ENCODE peak calls at places on chromosomes 6 and 20, in six cellular contexts. One of them, this sample, is unnamed.
A peak's percentile ranks its signal among the peaks of the same experiment; 100 is the strongest.

GRCh38 chr6:105510746-105511145 is 107.9 kb upstream of the PREP start:
- DNase-seq in SJCRH30: no peak
- DNase-seq in tibial artery: no peak
- DNase-seq in brain microvascular endothelial cell: no peak
- DNase-seq in transverse colon: no peak
- DNase-seq in AG04450: peak; percentile 32
- DNase-seq in this sample: no peak

GRCh38 chr6:13863699-13864155 is 49.4 kb upstream of the MCUR1 start:
- DNase-seq in SJCRH30: no peak
- DNase-seq in tibial artery: no peak
- DNase-seq in brain microvascular endothelial cell: no peak
- DNase-seq in transverse colon: no peak
- DNase-seq in AG04450: no peak
- DNase-seq in this sample: no peak

GRCh38 chr20:5000263-5001173 is 792 bp downstream of the SLC23A2 start:
- DNase-seq in SJCRH30: peak; percentile 35
- DNase-seq in tibial artery: peak; percentile 80
- DNase-seq in brain microvascular endothelial cell: no peak
- DNase-seq in transverse colon: peak; percentile 39
- DNase-seq in AG04450: no peak
- DNase-seq in this sample: peak; percentile 54

GRCh38 chr6:137904822-137905617 is 38.0 kb downstream of the TNFAIP3 start:
- DNase-seq in SJCRH30: no peak
- DNase-seq in tibial artery: no peak
- DNase-seq in brain microvascular endothelial cell: no peak
- DNase-seq in transverse colon: peak; percentile 36
- DNase-seq in AG04450: no peak
- DNase-seq in this sample: no peak

GRCh38 chr6:35049885-35050284 is 91.3 kb downstream of the TCP11 start:
- DNase-seq in SJCRH30: peak; percentile 84
- DNase-seq in tibial artery: peak; percentile 76
- DNase-seq in brain microvascular endothelial cell: peak; percentile 61
- DNase-seq in transverse colon: peak; percentile 51
- DNase-seq in AG04450: peak; percentile 89
- DNase-seq in this sample: no peak

GRCh38 chr20:43919686-43920403 is 5.2 kb downstream of the TOX2 start:
- DNase-seq in SJCRH30: no peak
- DNase-seq in tibial artery: no peak
- DNase-seq in brain microvascular endothelial cell: no peak
- DNase-seq in transverse colon: no peak
- DNase-seq in AG04450: no peak
- DNase-seq in this sample: no peak

GRCh38 chr6:106547961-106548453 is 81.3 kb downstream of the RTN4IP1 start:
- DNase-seq in SJCRH30: no peak
- DNase-seq in tibial artery: no peak
- DNase-seq in brain microvascular endothelial cell: peak; percentile 59
- DNase-seq in transverse colon: no peak
- DNase-seq in AG04450: peak; percentile 72
- DNase-seq in this sample: no peak

GRCh38 chr6:165676435-165677068 is 13.5 kb upstream of the PDE10A start:
- DNase-seq in SJCRH30: peak; percentile 65
- DNase-seq in tibial artery: no peak
- DNase-seq in brain microvascular endothelial cell: peak; percentile 83
- DNase-seq in transverse colon: no peak
- DNase-seq in AG04450: no peak
- DNase-seq in this sample: no peak

GRCh38 chr6:3970097-3970496 is 108.8 kb downstream of the FAM217A start:
- DNase-seq in SJCRH30: no peak
- DNase-seq in tibial artery: no peak
- DNase-seq in brain microvascular endothelial cell: no peak
- DNase-seq in transverse colon: no peak
- DNase-seq in AG04450: no peak
- DNase-seq in this sample: no peak

GRCh38 chr6:139278190-139278589 is 13.6 kb downstream of the TXLNB start:
- DNase-seq in SJCRH30: no peak
- DNase-seq in tibial artery: no peak
- DNase-seq in brain microvascular endothelial cell: no peak
- DNase-seq in transverse colon: no peak
- DNase-seq in AG04450: no peak
- DNase-seq in this sample: no peak

GRCh38 chr6:36120539-36120938 is 9.8 kb upstream of the MAPK13 start:
- DNase-seq in SJCRH30: no peak
- DNase-seq in tibial artery: no peak
- DNase-seq in brain microvascular endothelial cell: no peak
- DNase-seq in transverse colon: peak; percentile 75
- DNase-seq in AG04450: no peak
- DNase-seq in this sample: no peak

GRCh38 chr6:10210052-10210451 is 204.8 kb downstream of the TFAP2A start:
- DNase-seq in SJCRH30: no peak
- DNase-seq in tibial artery: no peak
- DNase-seq in brain microvascular endothelial cell: peak; percentile 24
- DNase-seq in transverse colon: no peak
- DNase-seq in AG04450: no peak
- DNase-seq in this sample: no peak

GRCh38 chr20:14470231-14470894 is 133.0 kb upstream of the FLRT3 start:
- DNase-seq in SJCRH30: no peak
- DNase-seq in tibial artery: no peak
- DNase-seq in brain microvascular endothelial cell: no peak
- DNase-seq in transverse colon: peak; percentile 54
- DNase-seq in AG04450: no peak
- DNase-seq in this sample: no peak

GRCh38 chr20:34179636-34180360 is 61.4 kb upstream of the ASIP start:
- DNase-seq in SJCRH30: no peak
- DNase-seq in tibial artery: no peak
- DNase-seq in brain microvascular endothelial cell: no peak
- DNase-seq in transverse colon: no peak
- DNase-seq in AG04450: no peak
- DNase-seq in this sample: no peak

GRCh38 chr6:11217360-11218076 is 14.9 kb downstream of the NEDD9 start:
- DNase-seq in SJCRH30: no peak
- DNase-seq in tibial artery: no peak
- DNase-seq in brain microvascular endothelial cell: no peak
- DNase-seq in transverse colon: peak; percentile 51
- DNase-seq in AG04450: no peak
- DNase-seq in this sample: no peak
- H3K4me3 ChIP-seq in SJCRH30: no peak overlapping the region
- H3K4me3 ChIP-seq in tibial artery: no peak overlapping the region
- H3K4me3 ChIP-seq in brain microvascular endothelial cell: no peak overlapping the region
- H3K4me3 ChIP-seq in transverse colon: no peak overlapping the region
- H3K4me3 ChIP-seq in AG04450: no peak overlapping the region
- H3K4me3 ChIP-seq in this sample: no peak overlapping the region

DNA sequence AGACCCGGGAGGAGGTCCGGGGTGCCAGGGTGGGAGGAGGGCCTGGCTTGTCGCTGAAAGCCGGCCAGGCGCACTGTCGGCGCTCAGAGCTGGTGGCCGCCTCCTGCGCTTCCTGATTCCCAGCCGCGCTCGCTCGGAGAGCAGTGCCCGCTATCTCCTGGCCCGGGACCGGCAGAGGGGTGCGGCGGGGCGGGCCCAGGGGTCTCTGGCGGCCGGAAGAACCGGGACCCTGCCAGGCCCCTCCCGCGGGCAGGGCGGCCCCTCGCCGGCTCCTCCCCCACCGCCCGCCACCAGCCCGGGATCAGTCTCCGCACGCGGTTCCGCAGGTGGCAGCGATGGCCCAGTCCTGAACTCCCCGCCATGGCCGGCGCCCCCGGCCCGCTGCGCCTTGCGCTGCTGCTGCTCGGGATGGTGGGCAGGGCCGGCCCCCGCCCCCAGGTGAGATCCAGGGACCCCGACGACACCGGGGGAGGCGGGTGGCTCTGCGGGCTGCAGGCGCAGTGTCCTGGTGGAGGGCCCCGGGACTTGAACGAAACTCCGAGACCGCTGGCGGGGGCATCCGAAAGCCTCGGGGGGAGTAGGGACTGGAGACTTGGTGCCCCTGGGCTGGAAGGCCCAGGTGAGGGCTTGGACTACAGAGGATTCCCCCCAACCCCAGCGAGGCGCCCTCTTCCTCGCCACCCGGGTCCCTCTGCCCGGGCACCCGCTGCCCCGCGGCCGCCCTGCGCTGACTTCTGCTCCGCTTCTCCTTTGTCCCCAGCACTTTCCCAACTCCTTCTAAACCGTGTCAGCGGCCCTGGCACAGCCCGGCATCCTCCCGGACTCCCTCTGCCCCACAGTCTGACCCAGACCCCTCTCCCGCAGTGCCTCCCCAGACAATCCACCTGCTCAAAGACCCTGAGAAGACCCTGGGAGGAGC is at the start of gene GLP1R:
- DNase-seq in SJCRH30: no peak
- DNase-seq in tibial artery: peak; percentile 60
- DNase-seq in brain microvascular endothelial cell: no peak
- DNase-seq in transverse colon: no peak
- DNase-seq in AG04450: no peak
- DNase-seq in this sample: no peak
- H3K4me3 ChIP-seq in SJCRH30: no peak within 1 kb of the TSS
- H3K4me3 ChIP-seq in tibial artery: peak within 1 kb of the TSS; percentile 27
- H3K4me3 ChIP-seq in brain microvascular endothelial cell: no peak within 1 kb of the TSS
- H3K4me3 ChIP-seq in transverse colon: peak within 1 kb of the TSS; percentile 44
- H3K4me3 ChIP-seq in AG04450: no peak within 1 kb of the TSS
- H3K4me3 ChIP-seq in this sample: no peak within 1 kb of the TSS

DNA sequence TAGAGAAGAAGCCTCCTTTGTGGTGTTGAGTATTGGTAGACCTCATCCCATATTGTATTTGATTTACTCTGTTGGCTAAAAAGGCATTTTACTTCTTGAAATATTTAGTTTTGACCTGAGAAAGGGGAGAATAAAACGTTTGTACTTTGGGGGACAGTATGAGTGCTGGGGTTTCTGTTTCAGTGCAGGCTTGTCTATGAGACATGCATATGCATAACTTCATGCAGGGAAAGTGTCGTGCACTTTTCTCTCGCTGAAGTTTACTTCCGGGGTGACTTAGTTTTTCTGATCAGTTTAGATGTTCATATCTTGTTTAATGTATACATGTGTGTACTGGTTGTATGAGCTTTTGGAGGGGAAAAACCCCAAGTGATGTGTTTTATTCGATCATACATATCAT is 59.5 kb downstream of the UTRN start:
- DNase-seq in SJCRH30: no peak
- DNase-seq in tibial artery: no peak
- DNase-seq in brain microvascular endothelial cell: no peak
- DNase-seq in transverse colon: no peak
- DNase-seq in AG04450: no peak
- DNase-seq in this sample: no peak
- H3K4me3 ChIP-seq in SJCRH30: no peak overlapping the region
- H3K4me3 ChIP-seq in tibial artery: no peak overlapping the region
- H3K4me3 ChIP-seq in brain microvascular endothelial cell: no peak overlapping the region
- H3K4me3 ChIP-seq in transverse colon: peak overlapping the region; percentile 25
- H3K4me3 ChIP-seq in AG04450: no peak overlapping the region
- H3K4me3 ChIP-seq in this sample: no peak overlapping the region

GRCh38 chr20:57988828-57989227 is 239.6 kb downstream of the ANKRD60 start:
- DNase-seq in SJCRH30: no peak
- DNase-seq in tibial artery: no peak
- DNase-seq in brain microvascular endothelial cell: no peak
- DNase-seq in transverse colon: no peak
- DNase-seq in AG04450: no peak
- DNase-seq in this sample: no peak
- H3K4me3 ChIP-seq in SJCRH30: no peak overlapping the region
- H3K4me3 ChIP-seq in tibial artery: no peak overlapping the region
- H3K4me3 ChIP-seq in brain microvascular endothelial cell: no peak overlapping the region
- H3K4me3 ChIP-seq in transverse colon: no peak overlapping the region
- H3K4me3 ChIP-seq in AG04450: no peak overlapping the region
- H3K4me3 ChIP-seq in this sample: no peak overlapping the region

DNA sequence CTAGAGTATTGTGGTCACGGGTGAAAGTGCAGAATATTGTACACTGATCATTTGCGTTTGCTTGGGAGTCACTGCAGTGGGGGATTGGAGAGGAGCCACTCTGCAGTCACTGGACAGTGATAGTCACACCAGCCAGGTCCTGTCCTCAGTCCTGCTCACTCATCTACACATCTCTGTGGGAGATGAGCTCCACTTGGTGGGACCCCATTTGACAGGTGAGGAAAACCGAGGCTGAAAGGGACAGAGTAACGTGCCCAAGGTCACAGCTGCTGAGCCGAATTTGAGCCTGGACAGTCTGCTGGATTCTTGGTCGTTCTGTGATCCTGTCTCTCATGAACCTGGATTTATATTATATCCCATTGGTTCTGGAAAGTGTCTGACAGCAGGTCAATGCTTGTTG is 17.7 kb upstream of the PHACTR3 start:
- DNase-seq in SJCRH30: no peak
- DNase-seq in tibial artery: no peak
- DNase-seq in brain microvascular endothelial cell: no peak
- DNase-seq in transverse colon: no peak
- DNase-seq in AG04450: no peak
- DNase-seq in this sample: no peak
- H3K4me3 ChIP-seq in SJCRH30: no peak overlapping the region
- H3K4me3 ChIP-seq in tibial artery: no peak overlapping the region
- H3K4me3 ChIP-seq in brain microvascular endothelial cell: no peak overlapping the region
- H3K4me3 ChIP-seq in transverse colon: no peak overlapping the region
- H3K4me3 ChIP-seq in AG04450: no peak overlapping the region
- H3K4me3 ChIP-seq in this sample: no peak overlapping the region

GRCh38 chr6:341914-342831 is 49.4 kb upstream of the IRF4 start:
- DNase-seq in SJCRH30: no peak
- DNase-seq in tibial artery: no peak
- DNase-seq in brain microvascular endothelial cell: no peak
- DNase-seq in transverse colon: peak; percentile 53
- DNase-seq in AG04450: no peak
- DNase-seq in this sample: no peak
- H3K4me3 ChIP-seq in SJCRH30: no peak overlapping the region
- H3K4me3 ChIP-seq in tibial artery: no peak overlapping the region
- H3K4me3 ChIP-seq in brain microvascular endothelial cell: no peak overlapping the region
- H3K4me3 ChIP-seq in transverse colon: no peak overlapping the region
- H3K4me3 ChIP-seq in AG04450: no peak overlapping the region
- H3K4me3 ChIP-seq in this sample: no peak overlapping the region

DNA sequence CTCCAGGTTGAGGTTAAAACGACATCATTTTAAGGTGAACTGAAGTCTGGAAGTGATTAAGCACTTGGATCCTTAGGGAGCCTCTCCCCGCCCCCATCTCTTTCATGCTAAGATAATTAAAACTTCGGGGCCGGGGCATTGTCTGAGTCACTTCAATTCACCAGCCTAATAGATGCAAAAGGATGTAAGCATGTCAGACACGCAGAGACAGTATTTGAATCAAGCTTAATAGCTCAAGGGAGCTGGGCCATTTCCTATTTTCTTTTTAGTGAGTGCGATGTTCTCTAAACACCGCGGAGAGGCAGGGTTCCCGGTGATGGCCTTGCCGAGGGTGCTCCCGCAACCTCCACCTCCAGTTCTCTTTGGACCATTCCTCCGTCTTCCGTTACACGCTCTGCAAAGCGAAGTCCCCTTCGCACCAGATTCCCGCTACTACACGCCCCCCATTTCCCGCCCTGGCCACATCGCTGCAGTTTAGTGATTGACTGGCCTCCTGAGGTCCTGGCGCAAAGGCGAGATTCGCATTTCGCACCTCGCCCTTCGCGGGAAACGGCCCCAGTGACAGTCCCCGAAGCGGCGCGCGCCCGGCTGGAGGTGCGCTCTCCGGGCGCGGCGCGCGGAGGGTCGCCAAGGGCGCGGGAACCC is 516 bp upstream of the IRF4 start:
- DNase-seq in SJCRH30: no peak
- DNase-seq in tibial artery: no peak
- DNase-seq in brain microvascular endothelial cell: no peak
- DNase-seq in transverse colon: no peak
- DNase-seq in AG04450: no peak
- DNase-seq in this sample: no peak
- H3K4me3 ChIP-seq in SJCRH30: no peak overlapping the region
- H3K4me3 ChIP-seq in tibial artery: peak overlapping the region; percentile 34
- H3K4me3 ChIP-seq in brain microvascular endothelial cell: peak overlapping the region; percentile 17
- H3K4me3 ChIP-seq in transverse colon: peak overlapping the region; percentile 58
- H3K4me3 ChIP-seq in AG04450: no peak overlapping the region
- H3K4me3 ChIP-seq in this sample: no peak overlapping the region

GRCh38 chr6:40901322-40902055 is 137.5 kb downstream of the UNC5CL start:
- DNase-seq in SJCRH30: no peak
- DNase-seq in tibial artery: no peak
- DNase-seq in brain microvascular endothelial cell: no peak
- DNase-seq in transverse colon: no peak
- DNase-seq in AG04450: no peak
- DNase-seq in this sample: no peak
- H3K4me3 ChIP-seq in SJCRH30: no peak overlapping the region
- H3K4me3 ChIP-seq in tibial artery: no peak overlapping the region
- H3K4me3 ChIP-seq in brain microvascular endothelial cell: no peak overlapping the region
- H3K4me3 ChIP-seq in transverse colon: no peak overlapping the region
- H3K4me3 ChIP-seq in AG04450: no peak overlapping the region
- H3K4me3 ChIP-seq in this sample: no peak overlapping the region